ENCODE peak calls at places on chromosomes 4 and X, in six cellular contexts. Y is neuronal stem cell, X is H1, H is IMR-90, P is H9, Z is mesenchymal stem cell. G is an unnamed sample.

GRCh38 chr4:185309770-185310169 is 86.0 kb downstream of the LRP2BP start:
- DNase-seq in H (no peak), X (no peak), Y (no peak), Z (no peak), P (no peak), G (no peak)

GRCh38 chr4:113103556-113103955 is 54.1 kb downstream of the ANK2 start:
- DNase-seq in Y (no peak), H (no peak), P (no peak), Z (no peak), X (no peak), G (no peak)

GRCh38 chrX:95063554-95063953 is 1389.5 kb downstream of the FAM133A start:
- DNase-seq in X (no peak), H (peak; percentile 11), Y (no peak), Z (peak; percentile 25), P (no peak), G (no peak)

GRCh38 chrX:13499736-13500135 is 69.7 kb upstream of the EGFL6 start:
- DNase-seq in P (no peak), H (no peak), Z (no peak), Y (no peak), X (no peak), G (no peak)

GRCh38 chr4:15147709-15148651 is 145.7 kb downstream of the CPEB2 start:
- DNase-seq in Z (no peak), X (no peak), Y (no peak), P (no peak), H (no peak), G (no peak)

GRCh38 chr4:184548651-184549341 is 74.4 kb upstream of the IRF2 start:
- DNase-seq in P (peak; percentile 69), X (peak; percentile 51), H (no peak), Z (no peak), Y (no peak), G (peak; percentile 45)

GRCh38 chr4:53854991-53855885 is 209.2 kb downstream of the CHIC2 start:
- DNase-seq in H (peak; percentile 60), X (no peak), Z (peak; percentile 25), Y (no peak), P (no peak), G (peak; percentile 7)

GRCh38 chr4:62474802-62475201 is 1274.7 kb downstream of the ADGRL3 start:
- DNase-seq in P (no peak), X (no peak), H (no peak), Y (no peak), Z (no peak), G (no peak)

GRCh38 chr4:41887821-41888699 is 47.2 kb upstream of the TMEM33 start:
- DNase-seq in Z (peak; percentile 56), Y (no peak), H (peak; percentile 64), X (no peak), P (no peak), G (no peak)

GRCh38 chrX:9520211-9520590 is 55.3 kb downstream of the TBL1X start:
- DNase-seq in Y (no peak), Z (no peak), H (no peak), X (no peak), P (no peak), G (no peak)

GRCh38 chrX:116277391-116277790 is 106.8 kb downstream of the AGTR2 start:
- DNase-seq in Z (no peak), P (no peak), X (no peak), Y (no peak), H (no peak), G (no peak)

GRCh38 chrX:124328765-124329164 is 3.7 kb upstream of the TEX13D start:
- DNase-seq in Y (no peak), P (no peak), Z (no peak), H (no peak), X (no peak), G (no peak)
- H4K91ac ChIP-seq in Y (no peak overlapping the region), P (no peak overlapping the region), Z (no peak overlapping the region), H (no peak overlapping the region), X (no peak overlapping the region), G (no peak overlapping the region)

GRCh38 chr4:155758500-155759371 is at the start of gene GUCY1B1:
- DNase-seq in H (peak; percentile 94), X (peak; percentile 89), Y (peak; percentile 85), P (peak; percentile 97), Z (peak; percentile 93), G (peak; percentile 56)
- H3K23ac ChIP-seq in H (peak within 1 kb of the TSS; percentile 37), X (no peak within 1 kb of the TSS), Y (peak within 1 kb of the TSS; percentile 37), P (no peak within 1 kb of the TSS), Z (no peak within 1 kb of the TSS), G (no peak within 1 kb of the TSS)

GRCh38 chr4:40685300-40685699 is 55.6 kb upstream of the RBM47 start:
- DNase-seq in X (no peak), Y (no peak), P (no peak), H (peak; percentile 73), Z (peak; percentile 54), G (peak; percentile 70)

GRCh38 chr4:40684404-40684803 is 54.7 kb upstream of the RBM47 start:
- DNase-seq in Y (no peak), Z (no peak), X (no peak), P (no peak), H (no peak), G (no peak)

GRCh38 chr4:40681600-40682297 is 52.1 kb upstream of the RBM47 start:
- DNase-seq in Z (no peak), Y (no peak), X (no peak), P (no peak), H (no peak), G (peak; percentile 18)

GRCh38 chr4:40686081-40686913 is 56.6 kb upstream of the RBM47 start:
- DNase-seq in Z (no peak), Y (no peak), H (no peak), X (no peak), P (no peak), G (peak; percentile 37)

DNA sequence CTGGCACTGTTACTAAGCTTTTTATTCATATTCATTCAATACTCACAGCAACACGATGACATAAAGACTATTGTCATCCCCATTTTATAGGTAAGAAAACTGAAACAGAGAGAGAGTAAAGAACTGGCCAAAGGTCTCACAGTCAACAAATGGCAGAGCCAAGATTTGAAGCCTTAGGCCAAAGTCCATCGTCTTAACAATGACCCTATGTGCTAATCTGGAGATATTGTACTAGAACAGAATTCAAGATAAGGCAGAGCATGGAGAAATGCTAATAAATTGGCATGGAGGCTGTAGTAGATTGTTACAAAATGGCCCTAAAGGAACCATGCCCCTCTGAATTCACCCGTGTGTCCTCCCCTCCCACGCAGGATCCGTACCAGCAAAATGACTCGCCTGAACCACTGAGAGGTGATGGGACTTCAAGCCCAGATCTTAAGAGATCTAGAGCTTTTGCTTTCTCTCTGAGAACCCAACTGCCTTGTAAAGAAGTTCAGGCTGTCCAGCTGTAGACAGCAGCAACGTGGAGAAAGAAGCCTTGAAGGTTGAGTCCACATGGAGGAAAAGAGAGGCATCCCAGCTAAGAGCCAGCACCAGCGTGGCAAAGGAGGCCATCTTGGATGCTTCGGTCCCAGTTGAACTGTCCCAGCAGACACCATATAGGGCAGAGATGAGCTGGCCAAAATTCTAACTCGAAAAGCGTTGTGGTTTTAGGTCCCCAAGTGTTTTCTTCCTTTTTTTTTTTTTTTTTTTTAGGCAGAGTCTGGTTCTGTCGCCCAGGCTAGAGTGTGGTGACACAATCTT is 52.8 kb upstream of the RBM47 start:
- DNase-seq in Z (no peak), H (no peak), Y (no peak), X (no peak), P (no peak), G (no peak)
- H4K91ac ChIP-seq in Z (no peak overlapping the region), H (no peak overlapping the region), Y (no peak overlapping the region), X (no peak overlapping the region), P (no peak overlapping the region), G (no peak overlapping the region)

GRCh38 chr4:170089743-170090666 is at the start of gene AADAT:
- DNase-seq in X (peak; percentile 89), Y (peak; percentile 81), P (peak; percentile 87), H (peak; percentile 72), Z (peak; percentile 84), G (peak; percentile 85)
- H3K23ac ChIP-seq in X (no peak within 1 kb of the TSS), Y (peak within 1 kb of the TSS; percentile 40), P (no peak within 1 kb of the TSS), H (peak within 1 kb of the TSS; percentile 97), Z (no peak within 1 kb of the TSS), G (no peak within 1 kb of the TSS)

DNA sequence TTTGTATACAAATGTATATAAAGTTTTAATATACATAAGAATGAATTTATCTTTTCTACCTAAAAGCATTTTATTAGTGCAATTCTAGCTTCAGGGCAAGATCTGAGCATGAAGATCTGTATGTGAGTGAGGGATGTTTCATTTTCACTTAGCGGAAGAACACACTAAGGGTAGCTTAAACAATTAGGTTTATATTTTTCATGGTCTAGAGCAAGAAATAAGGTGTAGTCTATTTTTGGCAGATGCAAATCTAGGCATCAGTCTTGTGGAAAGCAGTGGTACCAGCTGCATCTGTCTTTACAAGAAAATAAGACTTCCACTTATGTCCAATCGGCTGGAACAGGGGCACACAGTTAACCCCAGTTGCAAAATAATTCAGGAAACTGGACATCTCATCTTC is 433.3 kb downstream of the ADAM29 start:
- DNase-seq in Z (no peak), X (no peak), Y (no peak), P (no peak), H (no peak), G (no peak)
- H4K91ac ChIP-seq in Z (no peak overlapping the region), X (no peak overlapping the region), Y (no peak overlapping the region), P (no peak overlapping the region), H (no peak overlapping the region), G (no peak overlapping the region)

GRCh38 chr4:142845293-142846070 is 619 bp downstream of the INPP4B start:
- DNase-seq in H (no peak), Y (peak; percentile 29), P (peak; percentile 51), Z (peak; percentile 19), X (peak; percentile 67), G (peak; percentile 10)
- H3K23ac ChIP-seq in H (peak overlapping the region; percentile 52), Y (no peak overlapping the region), P (no peak overlapping the region), Z (no peak overlapping the region), X (no peak overlapping the region), G (no peak overlapping the region)

DNA sequence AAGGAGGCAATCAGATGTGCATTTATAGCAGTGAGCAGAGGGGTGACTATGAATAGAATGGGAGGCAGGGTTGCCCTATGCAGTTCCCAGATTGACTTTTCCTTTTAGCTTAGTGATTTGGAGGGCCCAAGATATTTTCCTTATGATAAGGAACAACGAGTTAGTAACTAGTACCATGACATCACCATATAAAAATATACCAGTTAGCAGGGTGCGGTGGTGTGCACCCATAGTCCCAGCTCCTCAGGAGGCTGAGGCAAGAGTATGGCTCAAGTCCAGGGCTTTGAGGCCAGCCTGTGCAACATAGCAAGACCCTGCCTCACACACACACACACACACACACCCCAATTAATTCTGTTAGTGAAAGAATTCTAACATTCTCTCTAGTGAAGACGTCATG is 53.0 kb downstream of the IL13RA2 start:
- DNase-seq in Y (no peak), X (no peak), P (no peak), H (no peak), Z (no peak), G (no peak)
- H4K91ac ChIP-seq in Y (no peak overlapping the region), X (no peak overlapping the region), P (no peak overlapping the region), H (no peak overlapping the region), Z (no peak overlapping the region), G (no peak overlapping the region)

DNA sequence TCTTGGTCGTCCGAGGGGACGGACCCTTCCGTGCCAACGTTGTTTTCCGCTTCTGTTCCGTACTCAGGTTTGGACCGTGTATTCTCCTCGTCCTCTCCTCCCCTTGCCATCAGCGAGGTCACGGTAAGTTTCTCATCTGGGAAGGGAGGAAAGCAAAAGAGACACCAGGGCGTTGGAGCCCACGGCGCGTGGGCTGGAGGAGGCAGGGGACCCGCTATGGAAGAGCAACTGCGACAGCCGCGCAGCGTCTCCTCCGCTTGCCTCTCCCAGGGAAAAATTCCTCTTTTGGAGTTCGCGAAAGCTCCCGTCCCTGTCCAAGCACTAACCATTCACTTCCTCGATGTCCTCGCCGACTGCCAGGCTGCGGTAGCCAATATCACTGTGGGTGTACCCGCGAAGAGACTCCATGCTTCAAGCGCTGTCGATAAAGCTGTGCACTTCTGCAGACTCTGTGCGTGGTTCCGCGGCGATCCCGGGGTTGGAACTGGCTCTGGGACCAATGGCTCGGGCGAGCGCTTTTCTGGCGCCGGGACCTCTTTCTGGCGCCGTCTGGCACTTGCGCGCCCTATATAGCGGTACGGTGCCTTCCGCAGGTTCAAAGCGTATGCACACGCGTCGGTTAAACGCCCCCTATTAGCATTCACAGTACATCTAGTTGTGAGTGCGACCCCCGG is at the start of gene ESX1:
- DNase-seq in Y (no peak), P (peak; percentile 48), X (peak; percentile 50), H (no peak), Z (peak; percentile 8), G (no peak)
- H3K23ac ChIP-seq in Y (peak within 1 kb of the TSS; percentile 31), P (no peak within 1 kb of the TSS), X (no peak within 1 kb of the TSS), H (no peak within 1 kb of the TSS), Z (no peak within 1 kb of the TSS), G (no peak within 1 kb of the TSS)